ENCODE peak calls at places on chromosomes 3 and 15, in six cellular contexts. S is dorsolateral prefrontal cortex, E is A549, P is brain microvascular endothelial cell, Q is heart left ventricle, T is endodermal cell. A is an unnamed sample.

GRCh38 chr15:29411299-29411698 is 141.7 kb upstream of the NSMCE3 start:
- DNase-seq in S (no peak), E (no peak), P (no peak), Q (no peak), T (no peak), A (no peak)

GRCh38 chr15:98969126-98969735 is 38.4 kb downstream of the PGPEP1L start:
- DNase-seq in S (no peak), E (no peak), P (no peak), Q (no peak), T (peak), A (no peak)

GRCh38 chr3:45712434-45713110 is 23.4 kb downstream of the SACM1L start:
- DNase-seq in S (no peak), E (no peak), P (no peak), Q (no peak), T (no peak), A (no peak)

GRCh38 chr3:9715127-9715526 is 11.5 kb downstream of the CPNE9 start:
- DNase-seq in S (no peak), E (no peak), P (no peak), Q (no peak), T (peak), A (peak)

GRCh38 chr3:78641703-78642102 is 1126.1 kb downstream of the ROBO1 start:
- DNase-seq in S (no peak), E (no peak), P (no peak), Q (no peak), T (no peak), A (peak)

GRCh38 chr3:132421832-132422231 is 4.5 kb downstream of the DNAJC13 start:
- DNase-seq in S (no peak), E (peak), P (peak), Q (no peak), T (no peak), A (no peak)

GRCh38 chr3:58526124-58526957 is 10.6 kb downstream of the ACOX2 start:
- DNase-seq in S (no peak), E (peak), P (peak), Q (no peak), T (peak), A (peak)

GRCh38 chr3:175121225-175121624 is 262.1 kb downstream of the NAALADL2 start:
- DNase-seq in S (no peak), E (no peak), P (no peak), Q (no peak), T (peak), A (peak)

GRCh38 chr15:88701561-88702095 is 62.8 kb downstream of the ISG20 start:
- DNase-seq in S (no peak), E (peak), P (no peak), Q (no peak), T (peak), A (peak)

GRCh38 chr15:39430389-39430788 is 150.5 kb upstream of the THBS1 start:
- DNase-seq in S (no peak), E (no peak), P (no peak), Q (peak), T (no peak), A (no peak)

GRCh38 chr3:147038456-147038855 is 367.9 kb downstream of the ZIC4 start:
- DNase-seq in S (no peak), E (no peak), P (no peak), Q (no peak), T (no peak), A (no peak)

GRCh38 chr15:66951531-66951930 is 113.9 kb upstream of the SMAD3 start:
- DNase-seq in S (no peak), E (no peak), P (no peak), Q (no peak), T (no peak), A (no peak)

GRCh38 chr3:104717828-104718196 is 648.9 kb upstream of the ALCAM start:
- DNase-seq in S (no peak), E (no peak), P (peak), Q (no peak), T (no peak), A (no peak)

GRCh38 chr3:188133219-188133618 is 20.7 kb upstream of the LPP start:
- DNase-seq in S (no peak), E (no peak), P (peak), Q (no peak), T (no peak), A (peak)

GRCh38 chr3:127706312-127706711 is 33.6 kb downstream of the ABTB1 start:
- DNase-seq in S (no peak), E (no peak), P (no peak), Q (peak), T (peak), A (no peak)

GRCh38 chr3:139106013-139106932 is 61.6 kb upstream of the PRR23C start:
- DNase-seq in S (no peak), E (no peak), P (no peak), Q (no peak), T (no peak), A (no peak)

GRCh38 chr15:65041787-65042186 is 3.4 kb upstream of the SLC51B start:
- DNase-seq in S (no peak), E (no peak), P (no peak), Q (no peak), T (peak), A (no peak)

GRCh38 chr3:175325440-175325839 is 466.3 kb downstream of the NAALADL2 start:
- DNase-seq in S (no peak), E (no peak), P (no peak), Q (no peak), T (no peak), A (peak)

GRCh38 chr15:64951777-64952418 is 37.8 kb downstream of the SPG21 start:
- DNase-seq in S (no peak), E (no peak), P (no peak), Q (no peak), T (no peak), A (no peak)

GRCh38 chr3:14510838-14511622 is 29.1 kb downstream of the GRIP2 start:
- DNase-seq in S (no peak), E (no peak), P (no peak), Q (no peak), T (peak), A (no peak)

GRCh38 chr3:109137766-109138165 is 1.2 kb downstream of the C3orf85 start:
- DNase-seq in S (no peak), E (no peak), P (no peak), Q (no peak), T (no peak), A (no peak)

GRCh38 chr15:90221251-90221900 is 12.4 kb downstream of the CIB1 start:
- DNase-seq in S (peak), E (peak), P (peak), Q (peak), T (peak), A (peak)

GRCh38 chr3:10601131-10601856 is 95.9 kb upstream of the ATP2B2 start:
- DNase-seq in S (peak), E (no peak), P (no peak), Q (peak), T (no peak), A (no peak)

GRCh38 chr3:27186013-27186412 is 183.2 kb downstream of the NEK10 start:
- DNase-seq in S (no peak), E (no peak), P (no peak), Q (no peak), T (no peak), A (no peak)

GRCh38 chr3:7207928-7208327 is 347.0 kb downstream of the GRM7 start:
- DNase-seq in S (no peak), E (no peak), P (no peak), Q (no peak), T (no peak), A (no peak)

GRCh38 chr3:5035692-5036535 is 56.7 kb downstream of the BHLHE40 start:
- DNase-seq in S (no peak), E (no peak), P (no peak), Q (no peak), T (no peak), A (no peak)
- TF ChIP-seq CTCF in S (no peak), E (no peak), P (no peak), Q (no peak), T (no peak), A (no peak)

GRCh38 chr3:72483554-72484104 is 364.6 kb downstream of the SHQ1 start:
- DNase-seq in S (no peak), E (no peak), P (no peak), Q (no peak), T (no peak), A (no peak)

GRCh38 chr3:72485649-72486048 is 362.6 kb downstream of the SHQ1 start:
- DNase-seq in S (no peak), E (no peak), P (no peak), Q (no peak), T (no peak), A (no peak)

GRCh38 chr3:72481542-72481941 is 366.7 kb downstream of the SHQ1 start:
- DNase-seq in S (no peak), E (no peak), P (no peak), Q (no peak), T (no peak), A (no peak)

GRCh38 chr3:72480366-72480765 is 367.9 kb downstream of the SHQ1 start:
- DNase-seq in S (no peak), E (no peak), P (no peak), Q (no peak), T (no peak), A (no peak)

GRCh38 chr3:72482589-72483249 is 365.5 kb downstream of the SHQ1 start:
- DNase-seq in S (no peak), E (peak), P (peak), Q (peak), T (peak), A (peak)
- H3K4me3 ChIP-seq in S (peak), E (peak), P (peak), Q (peak), T (no peak), A (no peak)

DNA sequence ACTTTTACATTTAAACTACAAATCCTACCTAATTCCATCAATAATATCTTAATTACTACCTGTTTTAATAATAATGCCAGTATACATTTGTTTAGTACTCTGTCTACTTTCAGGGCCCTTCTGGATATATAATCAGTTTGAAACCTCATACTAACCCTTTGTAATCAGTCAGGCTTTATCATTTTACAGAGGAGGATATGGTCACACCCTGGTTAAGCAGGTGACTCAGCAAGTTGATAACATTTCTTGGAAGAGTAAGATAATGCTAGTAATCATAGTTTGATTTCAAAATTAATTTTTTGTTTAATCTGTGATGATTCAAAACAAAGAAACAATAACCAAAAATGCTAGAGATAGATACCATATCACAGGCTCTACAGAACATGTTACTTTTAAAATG is 208.2 kb upstream of the MANF start:
- DNase-seq in S (no peak), E (no peak), P (no peak), Q (no peak), T (no peak), A (no peak)
- TF ChIP-seq CTCF in S (no peak), E (no peak), P (no peak), Q (no peak), T (no peak), A (no peak)

GRCh38 chr3:195546130-195546560 is 3.0 kb upstream of the PPP1R2 start:
- DNase-seq in S (no peak), E (peak), P (peak), Q (peak), T (no peak), A (peak)
- H3K4me3 ChIP-seq in S (no peak), E (no peak), P (no peak), Q (no peak), T (no peak), A (no peak)

DNA sequence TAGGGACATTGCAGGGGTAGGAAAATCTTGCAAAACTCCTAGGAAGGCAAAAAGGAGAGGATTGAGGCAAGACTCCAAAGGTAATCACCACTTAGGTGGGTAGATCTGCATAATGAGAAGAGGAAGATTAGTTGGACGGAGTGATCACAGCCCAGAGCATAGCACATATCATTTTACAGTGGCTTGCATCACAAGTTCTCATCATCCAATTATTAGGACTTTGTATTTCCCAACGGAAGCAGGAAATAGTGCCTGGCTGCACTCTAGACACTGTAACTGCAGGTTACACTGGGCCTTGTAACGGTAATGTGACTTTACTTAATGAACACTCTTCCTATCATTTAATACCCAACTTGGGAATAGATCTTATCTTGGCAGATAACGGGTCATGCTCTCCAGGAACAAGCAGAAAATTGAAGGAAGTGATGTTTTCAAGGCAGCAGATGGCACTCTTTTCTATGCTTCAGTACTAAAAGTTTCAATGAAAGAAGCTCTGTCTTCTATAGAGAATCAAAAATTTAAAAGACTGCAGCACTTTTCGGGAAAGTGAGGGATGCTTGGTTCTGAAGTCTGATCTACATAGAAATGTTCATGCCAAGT is 101.9 kb upstream of the KCNMB2 start:
- DNase-seq in S (no peak), E (peak), P (no peak), Q (no peak), T (no peak), A (peak)
- TF ChIP-seq CTCF in S (peak), E (no peak), P (peak), Q (no peak), T (peak), A (peak)

A was measured in epithelial cell of esophagus.